ENCODE peak calls at places on chromosomes 3 and 15, in five cellular contexts. One of them, this sample, is unnamed. For H3K4me1, the result is how much of the 10 kb centered on the place peaks cover.

GRCh38 chr15:37014137-37014536 is 86.2 kb downstream of the MEIS2 start:
- DNase-seq in Panc1: no peak
- DNase-seq in cardiac muscle cell: no peak
- DNase-seq in naive thymus-derived CD4-positive, alpha-beta T cell: no peak
- DNase-seq in esophagus muscularis mucosa: no peak
- DNase-seq in this sample: no peak

GRCh38 chr3:33237439-33237838 is 18.8 kb upstream of the SUSD5 start:
- DNase-seq in Panc1: no peak
- DNase-seq in cardiac muscle cell: no peak
- DNase-seq in naive thymus-derived CD4-positive, alpha-beta T cell: no peak
- DNase-seq in esophagus muscularis mucosa: no peak
- DNase-seq in this sample: no peak

GRCh38 chr3:102195198-102195948 is 239.4 kb upstream of the ZPLD1 start:
- DNase-seq in Panc1: no peak
- DNase-seq in cardiac muscle cell: peak
- DNase-seq in naive thymus-derived CD4-positive, alpha-beta T cell: no peak
- DNase-seq in esophagus muscularis mucosa: no peak
- DNase-seq in this sample: no peak

GRCh38 chr3:50658831-50659230 is 15.9 kb upstream of the DOCK3 start:
- DNase-seq in Panc1: no peak
- DNase-seq in cardiac muscle cell: no peak
- DNase-seq in naive thymus-derived CD4-positive, alpha-beta T cell: no peak
- DNase-seq in esophagus muscularis mucosa: no peak
- DNase-seq in this sample: no peak

GRCh38 chr3:126548556-126549466 is 9.9 kb downstream of the C3orf22 start:
- DNase-seq in Panc1: no peak
- DNase-seq in cardiac muscle cell: no peak
- DNase-seq in naive thymus-derived CD4-positive, alpha-beta T cell: no peak
- DNase-seq in esophagus muscularis mucosa: no peak
- DNase-seq in this sample: no peak

GRCh38 chr15:82398785-82399184 is 30.8 kb upstream of the GOLGA6L9 start:
- DNase-seq in Panc1: no peak
- DNase-seq in cardiac muscle cell: no peak
- DNase-seq in naive thymus-derived CD4-positive, alpha-beta T cell: no peak
- DNase-seq in esophagus muscularis mucosa: no peak
- DNase-seq in this sample: no peak

GRCh38 chr3:161957467-161957866 is 460.9 kb downstream of the OTOL1 start:
- DNase-seq in Panc1: no peak
- DNase-seq in cardiac muscle cell: no peak
- DNase-seq in naive thymus-derived CD4-positive, alpha-beta T cell: no peak
- DNase-seq in esophagus muscularis mucosa: no peak
- DNase-seq in this sample: no peak

GRCh38 chr3:151774235-151774634 is 39.7 kb upstream of the AADAC start:
- DNase-seq in Panc1: no peak
- DNase-seq in cardiac muscle cell: no peak
- DNase-seq in naive thymus-derived CD4-positive, alpha-beta T cell: no peak
- DNase-seq in esophagus muscularis mucosa: no peak
- DNase-seq in this sample: no peak

GRCh38 chr3:158789592-158789991 is 12.3 kb upstream of the MFSD1 start:
- DNase-seq in Panc1: no peak
- DNase-seq in cardiac muscle cell: no peak
- DNase-seq in naive thymus-derived CD4-positive, alpha-beta T cell: no peak
- DNase-seq in esophagus muscularis mucosa: peak
- DNase-seq in this sample: no peak

GRCh38 chr3:177427096-177427495 is 229.8 kb upstream of the TBL1XR1 start:
- DNase-seq in Panc1: no peak
- DNase-seq in cardiac muscle cell: no peak
- DNase-seq in naive thymus-derived CD4-positive, alpha-beta T cell: peak
- DNase-seq in esophagus muscularis mucosa: no peak
- DNase-seq in this sample: peak

GRCh38 chr3:50126287-50127211 is 28.6 kb upstream of the SEMA3F start:
- DNase-seq in Panc1: no peak
- DNase-seq in cardiac muscle cell: peak
- DNase-seq in naive thymus-derived CD4-positive, alpha-beta T cell: no peak
- DNase-seq in esophagus muscularis mucosa: no peak
- DNase-seq in this sample: no peak

GRCh38 chr15:65828566-65828965 is 36.5 kb upstream of the DENND4A start:
- DNase-seq in Panc1: no peak
- DNase-seq in cardiac muscle cell: no peak
- DNase-seq in naive thymus-derived CD4-positive, alpha-beta T cell: peak
- DNase-seq in esophagus muscularis mucosa: no peak
- DNase-seq in this sample: peak

GRCh38 chr3:5122030-5122740 is at the start of gene ARL8B:
- DNase-seq in Panc1: no peak
- DNase-seq in cardiac muscle cell: peak
- DNase-seq in naive thymus-derived CD4-positive, alpha-beta T cell: peak
- DNase-seq in esophagus muscularis mucosa: peak
- DNase-seq in this sample: peak

GRCh38 chr3:121895121-121895520 is 920 bp downstream of the SLC15A2 start:
- DNase-seq in Panc1: no peak
- DNase-seq in cardiac muscle cell: no peak
- DNase-seq in naive thymus-derived CD4-positive, alpha-beta T cell: no peak
- DNase-seq in esophagus muscularis mucosa: no peak
- DNase-seq in this sample: no peak
- H3K27ac ChIP-seq in Panc1: no peak
- H3K27ac ChIP-seq in cardiac muscle cell: no peak
- H3K27ac ChIP-seq in naive thymus-derived CD4-positive, alpha-beta T cell: no peak
- H3K27ac ChIP-seq in esophagus muscularis mucosa: no peak
- H3K27ac ChIP-seq in this sample: no peak

GRCh38 chr3:43997788-43998373 is 243.8 kb upstream of the TOPAZ1 start:
- DNase-seq in Panc1: no peak
- DNase-seq in cardiac muscle cell: peak
- DNase-seq in naive thymus-derived CD4-positive, alpha-beta T cell: no peak
- DNase-seq in esophagus muscularis mucosa: no peak
- DNase-seq in this sample: no peak
- H3K4me3 ChIP-seq in Panc1: no peak
- H3K4me3 ChIP-seq in cardiac muscle cell: peak
- H3K4me3 ChIP-seq in naive thymus-derived CD4-positive, alpha-beta T cell: no peak
- H3K4me3 ChIP-seq in esophagus muscularis mucosa: peak
- H3K4me3 ChIP-seq in this sample: peak

GRCh38 chr3:9416139-9416780 is 18.8 kb downstream of the SETD5 start:
- DNase-seq in Panc1: no peak
- DNase-seq in cardiac muscle cell: no peak
- DNase-seq in naive thymus-derived CD4-positive, alpha-beta T cell: no peak
- DNase-seq in esophagus muscularis mucosa: no peak
- DNase-seq in this sample: no peak
- H3K4me1 ChIP-seq in Panc1: under half
- H3K4me1 ChIP-seq in cardiac muscle cell: under half
- H3K4me1 ChIP-seq in naive thymus-derived CD4-positive, alpha-beta T cell: under half
- H3K4me1 ChIP-seq in esophagus muscularis mucosa: half or more
- H3K4me1 ChIP-seq in this sample: under half

GRCh38 chr15:87604857-87605446 is 651.6 kb downstream of the NTRK3 start:
- DNase-seq in Panc1: no peak
- DNase-seq in cardiac muscle cell: peak
- DNase-seq in naive thymus-derived CD4-positive, alpha-beta T cell: no peak
- DNase-seq in esophagus muscularis mucosa: no peak
- DNase-seq in this sample: no peak
- H3K27ac ChIP-seq in Panc1: no peak
- H3K27ac ChIP-seq in cardiac muscle cell: no peak
- H3K27ac ChIP-seq in naive thymus-derived CD4-positive, alpha-beta T cell: no peak
- H3K27ac ChIP-seq in esophagus muscularis mucosa: no peak
- H3K27ac ChIP-seq in this sample: no peak

GRCh38 chr15:60002528-60003218 is 1.4 kb upstream of the FOXB1 start:
- DNase-seq in Panc1: no peak
- DNase-seq in cardiac muscle cell: no peak
- DNase-seq in naive thymus-derived CD4-positive, alpha-beta T cell: no peak
- DNase-seq in esophagus muscularis mucosa: no peak
- DNase-seq in this sample: no peak

GRCh38 chr15:60004846-60005351 is 788 bp downstream of the FOXB1 start:
- DNase-seq in Panc1: no peak
- DNase-seq in cardiac muscle cell: peak
- DNase-seq in naive thymus-derived CD4-positive, alpha-beta T cell: peak
- DNase-seq in esophagus muscularis mucosa: no peak
- DNase-seq in this sample: peak

GRCh38 chr15:60005352-60006202 is 1.5 kb downstream of the FOXB1 start:
- DNase-seq in Panc1: no peak
- DNase-seq in cardiac muscle cell: no peak
- DNase-seq in naive thymus-derived CD4-positive, alpha-beta T cell: no peak
- DNase-seq in esophagus muscularis mucosa: no peak
- DNase-seq in this sample: no peak

GRCh38 chr15:60003243-60004018 is 680 bp upstream of the FOXB1 start:
- DNase-seq in Panc1: no peak
- DNase-seq in cardiac muscle cell: no peak
- DNase-seq in naive thymus-derived CD4-positive, alpha-beta T cell: peak
- DNase-seq in esophagus muscularis mucosa: no peak
- DNase-seq in this sample: no peak

DNA sequence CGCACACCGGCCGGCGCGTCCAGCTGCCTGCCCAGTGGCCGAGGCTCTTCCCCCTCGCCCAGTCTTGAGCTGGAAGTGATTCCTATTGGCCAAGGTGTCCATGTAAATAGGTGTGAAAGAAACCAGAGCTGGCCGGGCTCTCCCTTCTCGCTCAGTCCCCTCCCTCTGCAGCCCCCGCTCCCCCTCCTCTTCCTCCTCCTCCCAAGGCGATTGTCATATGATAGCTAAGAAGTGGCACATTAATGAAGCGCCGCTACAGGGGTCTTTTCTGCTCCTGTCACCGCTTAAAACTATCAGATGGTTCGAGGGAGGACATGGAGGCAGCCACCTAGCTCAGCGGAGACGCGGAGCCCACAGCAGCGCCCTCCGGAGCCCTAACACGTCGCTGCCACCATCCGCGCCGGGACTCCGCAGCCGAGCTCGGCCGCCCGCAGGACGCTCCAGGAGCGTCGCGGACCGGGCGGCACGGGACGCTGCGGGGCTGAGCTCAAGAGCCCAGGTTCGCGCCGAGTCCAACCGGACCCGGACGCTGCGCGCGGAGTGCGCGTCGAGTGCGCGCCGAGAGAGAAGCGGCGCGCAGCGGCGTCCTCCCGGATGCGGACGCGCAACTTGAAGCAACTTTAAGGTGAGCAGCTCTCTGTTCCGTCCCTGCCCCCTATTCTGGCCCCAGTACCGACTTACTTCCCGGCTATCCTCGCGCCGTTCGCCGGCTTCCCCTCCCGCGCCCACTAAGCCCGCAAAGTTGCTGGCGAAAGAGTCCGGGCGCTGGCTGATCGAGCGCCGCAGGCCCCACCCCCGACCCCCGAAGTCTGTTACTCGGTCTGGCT is at the start of gene FOXB1:
- DNase-seq in Panc1: no peak
- DNase-seq in cardiac muscle cell: peak
- DNase-seq in naive thymus-derived CD4-positive, alpha-beta T cell: no peak
- DNase-seq in esophagus muscularis mucosa: no peak
- DNase-seq in this sample: peak
- H3K4me3 ChIP-seq in Panc1: peak
- H3K4me3 ChIP-seq in cardiac muscle cell: peak
- H3K4me3 ChIP-seq in naive thymus-derived CD4-positive, alpha-beta T cell: peak
- H3K4me3 ChIP-seq in esophagus muscularis mucosa: peak
- H3K4me3 ChIP-seq in this sample: peak

GRCh38 chr15:41919201-41919820 is 25.5 kb upstream of the SPTBN5 start:
- DNase-seq in Panc1: no peak
- DNase-seq in cardiac muscle cell: no peak
- DNase-seq in naive thymus-derived CD4-positive, alpha-beta T cell: no peak
- DNase-seq in esophagus muscularis mucosa: no peak
- DNase-seq in this sample: no peak

GRCh38 chr15:41915203-41915994 is 21.5 kb upstream of the SPTBN5 start:
- DNase-seq in Panc1: no peak
- DNase-seq in cardiac muscle cell: no peak
- DNase-seq in naive thymus-derived CD4-positive, alpha-beta T cell: no peak
- DNase-seq in esophagus muscularis mucosa: no peak
- DNase-seq in this sample: no peak

GRCh38 chr15:41918506-41919126 is 24.8 kb upstream of the SPTBN5 start:
- DNase-seq in Panc1: no peak
- DNase-seq in cardiac muscle cell: no peak
- DNase-seq in naive thymus-derived CD4-positive, alpha-beta T cell: no peak
- DNase-seq in esophagus muscularis mucosa: no peak
- DNase-seq in this sample: no peak

GRCh38 chr15:41919954-41920538 is 26.2 kb upstream of the SPTBN5 start:
- DNase-seq in Panc1: no peak
- DNase-seq in cardiac muscle cell: no peak
- DNase-seq in naive thymus-derived CD4-positive, alpha-beta T cell: no peak
- DNase-seq in esophagus muscularis mucosa: no peak
- DNase-seq in this sample: no peak

GRCh38 chr15:41917767-41918430 is 24.0 kb upstream of the SPTBN5 start:
- DNase-seq in Panc1: no peak
- DNase-seq in cardiac muscle cell: no peak
- DNase-seq in naive thymus-derived CD4-positive, alpha-beta T cell: no peak
- DNase-seq in esophagus muscularis mucosa: no peak
- DNase-seq in this sample: no peak
- H3K4me1 ChIP-seq in Panc1: under half
- H3K4me1 ChIP-seq in cardiac muscle cell: half or more
- H3K4me1 ChIP-seq in naive thymus-derived CD4-positive, alpha-beta T cell: under half
- H3K4me1 ChIP-seq in esophagus muscularis mucosa: half or more
- H3K4me1 ChIP-seq in this sample: under half

GRCh38 chr3:16148213-16148612 is 26.3 kb upstream of the GALNT15 start:
- DNase-seq in Panc1: no peak
- DNase-seq in cardiac muscle cell: no peak
- DNase-seq in naive thymus-derived CD4-positive, alpha-beta T cell: no peak
- DNase-seq in esophagus muscularis mucosa: peak
- DNase-seq in this sample: no peak

GRCh38 chr3:16147226-16147625 is 27.3 kb upstream of the GALNT15 start:
- DNase-seq in Panc1: no peak
- DNase-seq in cardiac muscle cell: no peak
- DNase-seq in naive thymus-derived CD4-positive, alpha-beta T cell: no peak
- DNase-seq in esophagus muscularis mucosa: peak
- DNase-seq in this sample: no peak

GRCh38 chr3:16151109-16151508 is 23.4 kb upstream of the GALNT15 start:
- DNase-seq in Panc1: no peak
- DNase-seq in cardiac muscle cell: no peak
- DNase-seq in naive thymus-derived CD4-positive, alpha-beta T cell: no peak
- DNase-seq in esophagus muscularis mucosa: peak
- DNase-seq in this sample: no peak

GRCh38 chr3:16148783-16149182 is 25.7 kb upstream of the GALNT15 start:
- DNase-seq in Panc1: no peak
- DNase-seq in cardiac muscle cell: no peak
- DNase-seq in naive thymus-derived CD4-positive, alpha-beta T cell: no peak
- DNase-seq in esophagus muscularis mucosa: peak
- DNase-seq in this sample: no peak

GRCh38 chr3:16150285-16150684 is 24.2 kb upstream of the GALNT15 start:
- DNase-seq in Panc1: no peak
- DNase-seq in cardiac muscle cell: no peak
- DNase-seq in naive thymus-derived CD4-positive, alpha-beta T cell: no peak
- DNase-seq in esophagus muscularis mucosa: peak
- DNase-seq in this sample: no peak
- H3K27ac ChIP-seq in Panc1: no peak
- H3K27ac ChIP-seq in cardiac muscle cell: no peak
- H3K27ac ChIP-seq in naive thymus-derived CD4-positive, alpha-beta T cell: no peak
- H3K27ac ChIP-seq in esophagus muscularis mucosa: peak
- H3K27ac ChIP-seq in this sample: no peak

DNA sequence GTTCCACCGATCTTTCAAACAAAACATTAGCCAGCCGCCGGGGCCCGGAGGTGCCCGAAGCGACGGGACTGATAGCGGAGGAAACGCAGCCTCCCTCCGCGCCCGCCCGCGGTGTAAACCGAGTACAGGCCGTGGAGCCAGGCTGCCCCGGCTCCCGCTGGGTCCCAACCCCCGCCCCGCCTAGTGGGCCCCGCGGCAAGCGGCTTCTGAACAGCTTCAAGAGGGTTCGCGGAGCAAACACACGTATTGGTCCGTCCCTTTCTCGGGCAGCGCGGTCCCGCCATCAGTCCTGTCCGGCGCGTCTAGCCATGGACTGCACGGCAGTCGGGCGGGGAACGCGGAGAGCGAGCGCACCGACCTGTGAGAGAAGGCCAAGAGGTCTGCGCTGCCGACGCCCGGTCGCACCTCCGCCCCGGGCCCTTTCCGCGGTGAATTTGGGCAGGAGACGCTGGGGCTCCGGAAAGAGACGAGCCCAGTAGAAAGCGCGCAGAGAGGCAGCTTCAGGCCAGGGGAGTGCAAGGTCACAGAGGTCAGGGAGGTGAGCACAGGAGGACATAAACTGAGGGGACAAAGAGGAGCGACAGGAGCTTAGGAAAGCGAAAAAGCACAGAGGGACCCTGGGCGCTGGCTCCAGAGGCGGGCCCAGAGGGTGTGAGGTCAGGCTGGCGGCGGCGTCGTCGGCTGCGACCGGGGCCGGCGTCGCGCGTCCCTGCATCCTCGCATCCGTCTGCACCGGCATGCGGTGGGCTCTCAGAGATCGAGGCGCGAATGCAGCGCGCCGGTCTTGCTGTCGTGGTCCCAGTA is 1.9 kb downstream of the FOXL2 start:
- DNase-seq in Panc1: no peak
- DNase-seq in cardiac muscle cell: peak
- DNase-seq in naive thymus-derived CD4-positive, alpha-beta T cell: no peak
- DNase-seq in esophagus muscularis mucosa: no peak
- DNase-seq in this sample: no peak
- H3K4me3 ChIP-seq in Panc1: no peak
- H3K4me3 ChIP-seq in cardiac muscle cell: peak
- H3K4me3 ChIP-seq in naive thymus-derived CD4-positive, alpha-beta T cell: peak
- H3K4me3 ChIP-seq in esophagus muscularis mucosa: peak
- H3K4me3 ChIP-seq in this sample: peak

This sample was measured in CD8-positive, alpha-beta T cell.